ENCODE peak calls at places on chromosomes 2 and 18, in four cellular contexts. One of them, this sample, is unnamed.

GRCh38 chr18:54835944-54836343 is 7.7 kb downstream of the RAB27B start:
- DNase-seq in K562: no peak
- DNase-seq in HCT116: no peak
- DNase-seq in GM12878: no peak
- DNase-seq in this sample: no peak

GRCh38 chr18:31380912-31381311 is 4.3 kb downstream of the DSG4 start:
- DNase-seq in K562: no peak
- DNase-seq in HCT116: no peak
- DNase-seq in GM12878: no peak
- DNase-seq in this sample: no peak

GRCh38 chr2:223585691-223586090 is 16.5 kb downstream of the SCG2 start:
- DNase-seq in GM12878: no peak
- DNase-seq in HCT116: no peak
- DNase-seq in K562: no peak
- DNase-seq in this sample: no peak

GRCh38 chr2:40032650-40033319 is 253.7 kb upstream of the THUMPD2 start:
- DNase-seq in GM12878: no peak
- DNase-seq in HCT116: no peak
- DNase-seq in K562: no peak
- DNase-seq in this sample: no peak

GRCh38 chr18:67354091-67354490 is 162.4 kb downstream of the DSEL start:
- DNase-seq in K562: no peak
- DNase-seq in GM12878: no peak
- DNase-seq in HCT116: no peak
- DNase-seq in this sample: no peak

GRCh38 chr18:13584826-13585225 is 141.5 kb downstream of the FAM210A start:
- DNase-seq in HCT116: no peak
- DNase-seq in GM12878: no peak
- DNase-seq in K562: peak; percentile 32
- DNase-seq in this sample: no peak

GRCh38 chr2:178886006-178886405 is 78.8 kb upstream of the TTN start:
- DNase-seq in GM12878: no peak
- DNase-seq in K562: no peak
- DNase-seq in HCT116: no peak
- DNase-seq in this sample: no peak

GRCh38 chr2:55869637-55870325 is 53.8 kb downstream of the EFEMP1 start:
- DNase-seq in GM12878: no peak
- DNase-seq in HCT116: no peak
- DNase-seq in K562: no peak
- DNase-seq in this sample: no peak

GRCh38 chr18:63107171-63107850 is 212.3 kb downstream of the BCL2 start:
- DNase-seq in GM12878: no peak
- DNase-seq in HCT116: no peak
- DNase-seq in K562: no peak
- DNase-seq in this sample: no peak

GRCh38 chr2:15984367-15985255 is 44.3 kb downstream of the MYCN start:
- DNase-seq in K562: no peak
- DNase-seq in GM12878: no peak
- DNase-seq in HCT116: no peak
- DNase-seq in this sample: peak; percentile 64

GRCh38 chr2:231111987-231112386 is 12.9 kb downstream of the HTR2B start:
- DNase-seq in K562: no peak
- DNase-seq in GM12878: no peak
- DNase-seq in HCT116: no peak
- DNase-seq in this sample: no peak

GRCh38 chr18:13539050-13539449 is 187.3 kb downstream of the FAM210A start:
- DNase-seq in HCT116: no peak
- DNase-seq in GM12878: no peak
- DNase-seq in K562: no peak
- DNase-seq in this sample: no peak

GRCh38 chr2:172402184-172402583 is 25.2 kb upstream of the ITGA6 start:
- DNase-seq in HCT116: no peak
- DNase-seq in K562: no peak
- DNase-seq in GM12878: no peak
- DNase-seq in this sample: no peak

GRCh38 chr18:74303306-74303705 is 11.5 kb upstream of the CYB5A start:
- DNase-seq in HCT116: no peak
- DNase-seq in K562: no peak
- DNase-seq in GM12878: no peak
- DNase-seq in this sample: no peak

GRCh38 chr2:236663267-236663666 is 93.6 kb downstream of the ACKR3 start:
- DNase-seq in K562: no peak
- DNase-seq in GM12878: no peak
- DNase-seq in HCT116: no peak
- DNase-seq in this sample: no peak

GRCh38 chr18:22001912-22002487 is 167.4 kb upstream of the GATA6 start:
- DNase-seq in HCT116: no peak
- DNase-seq in GM12878: no peak
- DNase-seq in K562: no peak
- DNase-seq in this sample: no peak
- TF ChIP-seq JUND in HCT116: no peak
- TF ChIP-seq JUND in GM12878: no peak
- TF ChIP-seq JUND in K562: no peak
- TF ChIP-seq JUND in this sample: no peak

GRCh38 chr2:163592954-163593622 is 142.7 kb downstream of the FIGN start:
- DNase-seq in HCT116: no peak
- DNase-seq in K562: no peak
- DNase-seq in GM12878: no peak
- DNase-seq in this sample: no peak

GRCh38 chr2:163594572-163594971 is 141.2 kb downstream of the FIGN start:
- DNase-seq in HCT116: no peak
- DNase-seq in GM12878: no peak
- DNase-seq in K562: no peak
- DNase-seq in this sample: no peak

GRCh38 chr2:163593941-163594340 is 141.9 kb downstream of the FIGN start:
- DNase-seq in HCT116: no peak
- DNase-seq in GM12878: no peak
- DNase-seq in K562: no peak
- DNase-seq in this sample: no peak

GRCh38 chr2:163591461-163591860 is 144.3 kb downstream of the FIGN start:
- DNase-seq in HCT116: no peak
- DNase-seq in K562: no peak
- DNase-seq in GM12878: no peak
- DNase-seq in this sample: no peak

GRCh38 chr2:163595033-163595432 is 140.8 kb downstream of the FIGN start:
- DNase-seq in GM12878: no peak
- DNase-seq in K562: no peak
- DNase-seq in HCT116: no peak
- DNase-seq in this sample: no peak
- TF ChIP-seq EGR1 in GM12878: no peak
- TF ChIP-seq EGR1 in K562: no peak
- TF ChIP-seq EGR1 in HCT116: no peak
- TF ChIP-seq EGR1 in this sample: no peak

GRCh38 chr18:79798346-79798998 is 734 bp downstream of the KCNG2 start:
- DNase-seq in GM12878: no peak
- DNase-seq in K562: no peak
- DNase-seq in HCT116: no peak
- DNase-seq in this sample: no peak

GRCh38 chr18:79796016-79796415 is 1.7 kb upstream of the KCNG2 start:
- DNase-seq in K562: no peak
- DNase-seq in GM12878: no peak
- DNase-seq in HCT116: no peak
- DNase-seq in this sample: no peak

GRCh38 chr18:79796531-79797390 is 977 bp upstream of the KCNG2 start:
- DNase-seq in K562: no peak
- DNase-seq in HCT116: no peak
- DNase-seq in GM12878: no peak
- DNase-seq in this sample: no peak

GRCh38 chr18:79798999-79799370 is 1.2 kb downstream of the KCNG2 start:
- DNase-seq in HCT116: no peak
- DNase-seq in K562: no peak
- DNase-seq in GM12878: no peak
- DNase-seq in this sample: peak; percentile 66

GRCh38 chr18:79797518-79798345 is at the start of gene KCNG2:
- DNase-seq in K562: no peak
- DNase-seq in GM12878: no peak
- DNase-seq in HCT116: no peak
- DNase-seq in this sample: peak; percentile 78
- TF ChIP-seq JUND in K562: no peak
- TF ChIP-seq JUND in GM12878: no peak
- TF ChIP-seq JUND in HCT116: no peak
- TF ChIP-seq JUND in this sample: no peak

GRCh38 chr18:45621068-45621511 is 5.8 kb downstream of the SLC14A2 start:
- DNase-seq in HCT116: peak; percentile 28
- DNase-seq in K562: peak; percentile 54
- DNase-seq in GM12878: no peak
- DNase-seq in this sample: peak; percentile 56
- TF ChIP-seq EGR1 in HCT116: no peak
- TF ChIP-seq EGR1 in K562: no peak
- TF ChIP-seq EGR1 in GM12878: no peak
- TF ChIP-seq EGR1 in this sample: no peak

GRCh38 chr18:58010265-58010664 is 33.8 kb upstream of the NEDD4L start:
- DNase-seq in GM12878: no peak
- DNase-seq in HCT116: no peak
- DNase-seq in K562: no peak
- DNase-seq in this sample: no peak

GRCh38 chr18:58004317-58004716 is 39.7 kb upstream of the NEDD4L start:
- DNase-seq in HCT116: peak; percentile 60
- DNase-seq in GM12878: no peak
- DNase-seq in K562: no peak
- DNase-seq in this sample: no peak

GRCh38 chr18:58009166-58009565 is 34.9 kb upstream of the NEDD4L start:
- DNase-seq in HCT116: no peak
- DNase-seq in GM12878: no peak
- DNase-seq in K562: no peak
- DNase-seq in this sample: no peak

GRCh38 chr18:58005885-58006523 is 38.0 kb upstream of the NEDD4L start:
- DNase-seq in GM12878: no peak
- DNase-seq in K562: no peak
- DNase-seq in HCT116: peak; percentile 34
- DNase-seq in this sample: no peak

GRCh38 chr18:58005036-58005435 is 39.0 kb upstream of the NEDD4L start:
- DNase-seq in K562: no peak
- DNase-seq in GM12878: no peak
- DNase-seq in HCT116: no peak
- DNase-seq in this sample: no peak
- TF ChIP-seq JUND in K562: no peak
- TF ChIP-seq JUND in GM12878: no peak
- TF ChIP-seq JUND in HCT116: no peak
- TF ChIP-seq JUND in this sample: no peak